ENCODE peak calls at places on chromosomes 13 and 19, in seven cellular contexts. One of them, this sample, is unnamed.

GRCh38 chr19:17473041-17473440 is 2.7 kb downstream of the SLC27A1 start:
- DNase-seq in endothelial cell: no peak
- DNase-seq in stimulated activated CD4-positive, alpha-beta T cell treated with anti-CD3 and anti-CD28 coated beads, TNF-alpha, amount 100 ng/mL, for 1 hour: no peak
- DNase-seq in hypothalamus: no peak
- DNase-seq in H7: no peak
- DNase-seq in stimulated activated CD8-positive, alpha-beta memory T cell treated with anti-CD3 and anti-CD28 coated beads, Interleukin-4, amount 100 ng/mL, for 1 hour: no peak
- DNase-seq in fibroblast of pulmonary artery: peak
- DNase-seq in this sample: peak

GRCh38 chr19:1279782-1280341 is 4.5 kb downstream of the FAM174C start:
- DNase-seq in stimulated activated CD8-positive, alpha-beta memory T cell treated with anti-CD3 and anti-CD28 coated beads, Interleukin-4, amount 100 ng/mL, for 1 hour: peak
- DNase-seq in stimulated activated CD4-positive, alpha-beta T cell treated with anti-CD3 and anti-CD28 coated beads, TNF-alpha, amount 100 ng/mL, for 1 hour: peak
- DNase-seq in endothelial cell: peak
- DNase-seq in hypothalamus: peak
- DNase-seq in fibroblast of pulmonary artery: peak
- DNase-seq in H7: peak
- DNase-seq in this sample: peak

GRCh38 chr19:51688665-51689571 is 4.2 kb upstream of the SPACA6 start:
- DNase-seq in H7: peak
- DNase-seq in hypothalamus: peak
- DNase-seq in fibroblast of pulmonary artery: peak
- DNase-seq in stimulated activated CD8-positive, alpha-beta memory T cell treated with anti-CD3 and anti-CD28 coated beads, Interleukin-4, amount 100 ng/mL, for 1 hour: no peak
- DNase-seq in stimulated activated CD4-positive, alpha-beta T cell treated with anti-CD3 and anti-CD28 coated beads, TNF-alpha, amount 100 ng/mL, for 1 hour: no peak
- DNase-seq in endothelial cell: peak
- DNase-seq in this sample: peak

GRCh38 chr13:114039471-114040141 is 65.7 kb upstream of the C13orf46 start:
- DNase-seq in hypothalamus: no peak
- DNase-seq in stimulated activated CD4-positive, alpha-beta T cell treated with anti-CD3 and anti-CD28 coated beads, TNF-alpha, amount 100 ng/mL, for 1 hour: no peak
- DNase-seq in fibroblast of pulmonary artery: no peak
- DNase-seq in stimulated activated CD8-positive, alpha-beta memory T cell treated with anti-CD3 and anti-CD28 coated beads, Interleukin-4, amount 100 ng/mL, for 1 hour: no peak
- DNase-seq in H7: peak
- DNase-seq in endothelial cell: no peak
- DNase-seq in this sample: no peak

GRCh38 chr19:2034729-2035589 is 16.1 kb downstream of the MKNK2 start:
- DNase-seq in stimulated activated CD4-positive, alpha-beta T cell treated with anti-CD3 and anti-CD28 coated beads, TNF-alpha, amount 100 ng/mL, for 1 hour: no peak
- DNase-seq in stimulated activated CD8-positive, alpha-beta memory T cell treated with anti-CD3 and anti-CD28 coated beads, Interleukin-4, amount 100 ng/mL, for 1 hour: no peak
- DNase-seq in endothelial cell: peak
- DNase-seq in H7: peak
- DNase-seq in hypothalamus: no peak
- DNase-seq in fibroblast of pulmonary artery: peak
- DNase-seq in this sample: peak

GRCh38 chr13:28568286-28568685 is 73.4 kb upstream of the FLT1 start:
- DNase-seq in fibroblast of pulmonary artery: peak
- DNase-seq in endothelial cell: no peak
- DNase-seq in stimulated activated CD8-positive, alpha-beta memory T cell treated with anti-CD3 and anti-CD28 coated beads, Interleukin-4, amount 100 ng/mL, for 1 hour: no peak
- DNase-seq in hypothalamus: peak
- DNase-seq in stimulated activated CD4-positive, alpha-beta T cell treated with anti-CD3 and anti-CD28 coated beads, TNF-alpha, amount 100 ng/mL, for 1 hour: no peak
- DNase-seq in H7: no peak
- DNase-seq in this sample: no peak

GRCh38 chr19:46606681-46607440 is 5.7 kb downstream of the CALM3 start:
- DNase-seq in H7: peak
- DNase-seq in endothelial cell: no peak
- DNase-seq in hypothalamus: no peak
- DNase-seq in fibroblast of pulmonary artery: no peak
- DNase-seq in stimulated activated CD8-positive, alpha-beta memory T cell treated with anti-CD3 and anti-CD28 coated beads, Interleukin-4, amount 100 ng/mL, for 1 hour: no peak
- DNase-seq in stimulated activated CD4-positive, alpha-beta T cell treated with anti-CD3 and anti-CD28 coated beads, TNF-alpha, amount 100 ng/mL, for 1 hour: no peak
- DNase-seq in this sample: no peak

GRCh38 chr19:47507924-47508553 is 6.8 kb downstream of the NAPA start:
- DNase-seq in endothelial cell: no peak
- DNase-seq in fibroblast of pulmonary artery: no peak
- DNase-seq in stimulated activated CD4-positive, alpha-beta T cell treated with anti-CD3 and anti-CD28 coated beads, TNF-alpha, amount 100 ng/mL, for 1 hour: no peak
- DNase-seq in H7: peak
- DNase-seq in hypothalamus: peak
- DNase-seq in stimulated activated CD8-positive, alpha-beta memory T cell treated with anti-CD3 and anti-CD28 coated beads, Interleukin-4, amount 100 ng/mL, for 1 hour: no peak
- DNase-seq in this sample: no peak

GRCh38 chr13:46751811-46752635 is 44.9 kb downstream of the ESD start:
- DNase-seq in endothelial cell: no peak
- DNase-seq in stimulated activated CD4-positive, alpha-beta T cell treated with anti-CD3 and anti-CD28 coated beads, TNF-alpha, amount 100 ng/mL, for 1 hour: no peak
- DNase-seq in H7: no peak
- DNase-seq in fibroblast of pulmonary artery: no peak
- DNase-seq in hypothalamus: no peak
- DNase-seq in stimulated activated CD8-positive, alpha-beta memory T cell treated with anti-CD3 and anti-CD28 coated beads, Interleukin-4, amount 100 ng/mL, for 1 hour: peak
- DNase-seq in this sample: no peak

GRCh38 chr19:10258080-10258710 is 6.2 kb downstream of the MRPL4 start:
- DNase-seq in endothelial cell: no peak
- DNase-seq in fibroblast of pulmonary artery: no peak
- DNase-seq in stimulated activated CD4-positive, alpha-beta T cell treated with anti-CD3 and anti-CD28 coated beads, TNF-alpha, amount 100 ng/mL, for 1 hour: no peak
- DNase-seq in hypothalamus: no peak
- DNase-seq in stimulated activated CD8-positive, alpha-beta memory T cell treated with anti-CD3 and anti-CD28 coated beads, Interleukin-4, amount 100 ng/mL, for 1 hour: no peak
- DNase-seq in H7: peak
- DNase-seq in this sample: no peak

GRCh38 chr13:32116210-32116609 is 84.6 kb downstream of the FRY start:
- DNase-seq in fibroblast of pulmonary artery: peak
- DNase-seq in H7: no peak
- DNase-seq in stimulated activated CD4-positive, alpha-beta T cell treated with anti-CD3 and anti-CD28 coated beads, TNF-alpha, amount 100 ng/mL, for 1 hour: no peak
- DNase-seq in endothelial cell: no peak
- DNase-seq in stimulated activated CD8-positive, alpha-beta memory T cell treated with anti-CD3 and anti-CD28 coated beads, Interleukin-4, amount 100 ng/mL, for 1 hour: no peak
- DNase-seq in hypothalamus: no peak
- DNase-seq in this sample: peak